ENCODE peak calls at places on chromosomes 11 and 22, in eight cellular contexts. G, P, Y, U, N, T, S and E are unnamed samples.

GRCh38 chr22:19597399-19597735 is 73.2 kb upstream of the CLDN5 start:
- DNase-seq in S (no peak), Y (peak; percentile 33), N (no peak), G (no peak), U (no peak), T (no peak), P (peak; percentile 23), E (no peak)

GRCh38 chr11:134639586-134640330 is 227.7 kb upstream of the B3GAT1 start:
- DNase-seq in T (no peak), N (no peak), P (no peak), S (peak; percentile 12), G (no peak), Y (no peak), U (no peak), E (peak; percentile 84)

GRCh38 chr11:102110761-102111010 is 439 bp downstream of the YAP1 start:
- DNase-seq in P (no peak), G (no peak), T (no peak), U (no peak), S (no peak), Y (no peak), N (no peak), E (no peak)

GRCh38 chr11:90197377-90197776 is 25.5 kb downstream of the CHORDC1 start:
- DNase-seq in N (no peak), S (no peak), P (no peak), G (no peak), Y (no peak), T (no peak), U (no peak), E (no peak)

GRCh38 chr11:126484266-126484665 is 128.8 kb downstream of the ST3GAL4 start:
- DNase-seq in G (no peak), P (no peak), S (no peak), U (no peak), T (no peak), Y (no peak), N (peak; percentile 13), E (no peak)

GRCh38 chr11:111308140-111308539 is 9.8 kb downstream of the POU2AF3 start:
- DNase-seq in G (no peak), U (no peak), Y (no peak), N (peak; percentile 24), T (peak; percentile 99), P (no peak), S (peak; percentile 95), E (peak; percentile 93)

GRCh38 chr22:20402960-20403778 is 9.2 kb downstream of the ZNF74 start:
- DNase-seq in T (no peak), Y (no peak), U (no peak), P (no peak), S (no peak), N (no peak), G (no peak), E (no peak)

GRCh38 chr11:76266269-76266668 is 60.0 kb upstream of the WNT11 start:
- DNase-seq in S (no peak), N (peak; percentile 67), G (no peak), P (no peak), T (no peak), U (no peak), Y (no peak), E (no peak)

GRCh38 chr22:21444701-21445436 is 22.3 kb upstream of the TMEM191C start:
- DNase-seq in U (no peak), T (no peak), G (no peak), Y (no peak), P (no peak), N (no peak), S (no peak), E (no peak)

GRCh38 chr11:117107701-117108590 is 9.7 kb upstream of the SIK3 start:
- DNase-seq in P (no peak), T (no peak), N (peak; percentile 21), U (no peak), Y (no peak), G (no peak), S (no peak), E (no peak)

GRCh38 chr11:121543981-121544380 is 91.2 kb upstream of the SORL1-AS1 start:
- DNase-seq in T (no peak), P (no peak), U (no peak), G (no peak), N (no peak), S (no peak), Y (no peak), E (no peak)

GRCh38 chr11:109424893-109425292 is 2.9 kb downstream of the C11orf87 start:
- DNase-seq in Y (peak; percentile 4), S (no peak), U (peak; percentile 80), T (no peak), G (no peak), P (no peak), N (no peak), E (no peak)

GRCh38 chr22:40955516-40955915 is 4.3 kb downstream of the RBX1 start:
- DNase-seq in U (no peak), T (no peak), Y (no peak), N (peak; percentile 47), S (no peak), G (no peak), P (no peak), E (no peak)

GRCh38 chr11:124669193-124669592 is 4.3 kb downstream of the SIAE start:
- DNase-seq in T (peak; percentile 45), S (peak; percentile 86), N (peak; percentile 68), Y (peak; percentile 52), P (no peak), U (peak; percentile 59), G (peak; percentile 10), E (peak; percentile 54)

GRCh38 chr11:130553306-130553705 is 104.9 kb downstream of the ADAMTS15 start:
- DNase-seq in N (peak; percentile 42), U (no peak), G (no peak), Y (no peak), S (no peak), P (no peak), T (no peak), E (no peak)

GRCh38 chr11:10320164-10320563 is 15.3 kb downstream of the ADM start:
- DNase-seq in N (no peak), U (no peak), G (no peak), T (no peak), P (no peak), Y (no peak), S (no peak), E (no peak)

GRCh38 chr22:44917372-44918165 is 92.2 kb downstream of the PHF21B start:
- DNase-seq in Y (no peak), P (no peak), T (no peak), U (no peak), S (no peak), N (no peak), G (no peak), E (no peak)

GRCh38 chr11:74493816-74494630 is 499 bp upstream of the LIPT2 start:
- DNase-seq in P (no peak), Y (no peak), U (no peak), T (peak; percentile 83), S (no peak), G (no peak), N (peak; percentile 16), E (peak; percentile 50)

GRCh38 chr22:21074092-21074715 is 28.5 kb downstream of the LRRC74B start:
- DNase-seq in P (no peak), T (no peak), Y (no peak), U (no peak), S (no peak), N (peak; percentile 44), G (no peak), E (no peak)